ENCODE peak calls at places on chromosome 22, in six cellular contexts. R is tibial nerve, X is GDM1, J is activated B cell treated with CpG ODN at 0.5 μM for 24 hours, W is adrenal gland, O is iPS-NIHi11. K is an unnamed sample.

GRCh38 chr22:46145361-46145851 is 4.9 kb upstream of the PPARA start:
- DNase-seq in O (no peak), J (no peak), W (no peak), X (no peak), R (no peak), K (no peak)

GRCh38 chr22:37211853-37212173 is 464 bp downstream of the SSTR3 start:
- DNase-seq in J (peak; percentile 9), O (no peak), W (no peak), X (no peak), R (no peak), K (no peak)

GRCh38 chr22:23751441-23751996 is 607 bp upstream of the ZNF70 start:
- DNase-seq in X (no peak), J (no peak), R (no peak), W (peak; percentile 68), O (peak; percentile 46), K (no peak)

GRCh38 chr22:30457964-30458363 is 13.9 kb downstream of the SEC14L3 start:
- DNase-seq in X (no peak), R (no peak), W (no peak), O (no peak), J (no peak), K (no peak)

GRCh38 chr22:39183991-39184585 is 31.6 kb upstream of the CBX7 start:
- DNase-seq in W (no peak), O (peak; percentile 71), R (no peak), J (no peak), X (no peak), K (no peak)

GRCh38 chr22:19679476-19680099 is 34.7 kb upstream of the SEPTIN5 start:
- DNase-seq in O (peak; percentile 86), W (peak; percentile 60), R (peak; percentile 44), J (no peak), X (no peak), K (no peak)

GRCh38 chr22:49966041-49966715 is 5.6 kb downstream of the PIM3 start:
- DNase-seq in O (peak; percentile 5), R (no peak), X (no peak), J (peak; percentile 16), W (no peak), K (no peak)

GRCh38 chr22:46007848-46008261 is 30.9 kb upstream of the WNT7B start:
- DNase-seq in W (peak; percentile 83), J (no peak), R (peak; percentile 74), O (peak; percentile 58), X (no peak), K (no peak)

GRCh38 chr22:36226189-36226588 is 13.1 kb downstream of the APOL2 start:
- DNase-seq in X (no peak), O (no peak), R (no peak), W (peak; percentile 35), J (no peak), K (no peak)

GRCh38 chr22:21946262-21946925 is 6.3 kb downstream of the PPM1F start:
- DNase-seq in O (no peak), X (no peak), R (no peak), J (no peak), W (no peak), K (no peak)

GRCh38 chr22:49923445-49923844 is 5.0 kb downstream of the CRELD2 start:
- DNase-seq in W (no peak), O (no peak), X (no peak), R (no peak), J (peak; percentile 54), K (peak; percentile 39)

GRCh38 chr22:27108425-27109114 is 451.2 kb downstream of the MIAT start:
- DNase-seq in J (no peak), R (peak; percentile 71), O (no peak), W (peak; percentile 66), X (no peak), K (no peak)

GRCh38 chr22:20978419-20978818 is 3.7 kb upstream of the LZTR1 start:
- DNase-seq in X (no peak), W (no peak), O (no peak), R (no peak), J (no peak), K (no peak)

GRCh38 chr22:24011735-24012068 is 598 bp downstream of the CABIN1 start:
- DNase-seq in W (no peak), J (no peak), R (no peak), O (peak; percentile 49), X (no peak), K (no peak)

GRCh38 chr22:19635644-19636043 is 78.7 kb upstream of the SEPTIN5 start:
- DNase-seq in O (no peak), X (no peak), J (no peak), W (no peak), R (no peak), K (no peak)

GRCh38 chr22:32311551-32312071 is 46.1 kb upstream of the RFPL3 start:
- DNase-seq in O (no peak), W (peak; percentile 11), R (no peak), X (no peak), J (no peak), K (no peak)

GRCh38 chr22:44632823-44633478 is 69.1 kb upstream of the PRR5 start:
- DNase-seq in O (no peak), W (no peak), R (no peak), X (peak; percentile 58), J (no peak), K (no peak)

GRCh38 chr22:48889887-48890692 is 937.6 kb downstream of the BRD1 start:
- DNase-seq in R (no peak), O (no peak), J (no peak), W (no peak), X (no peak), K (no peak)

GRCh38 chr22:41415554-41415953 is 31.0 kb downstream of the TOB2 start:
- DNase-seq in R (no peak), J (no peak), W (no peak), X (no peak), O (no peak), K (no peak)

GRCh38 chr22:23402275-23403151 is 177.6 kb downstream of the IGLL1 start:
- DNase-seq in O (peak; percentile 92), J (peak; percentile 55), W (peak; percentile 82), R (no peak), X (no peak), K (no peak)

GRCh38 chr22:42343136-42343484 is 72.7 kb upstream of the TCF20 start:
- DNase-seq in W (no peak), R (no peak), X (no peak), J (no peak), O (no peak), K (no peak)

GRCh38 chr22:19510919-19511341 is 13.3 kb downstream of the CLDN5 start:
- DNase-seq in R (no peak), J (no peak), X (no peak), O (no peak), W (no peak), K (no peak)

GRCh38 chr22:50719814-50720300 is 18.1 kb upstream of the ACR start:
- DNase-seq in R (no peak), W (no peak), O (peak; percentile 54), X (no peak), J (no peak), K (no peak)

K was measured in SK-N-MC.